ENCODE peak calls at places on chromosomes 5 and 9, in five cellular contexts. One of them, this sample, is unnamed.

GRCh38 chr9:88379352-88379751 is 8.9 kb upstream of the SPIN1 start:
- DNase-seq in HEK293T: no peak
- DNase-seq in NT2/D1: no peak
- DNase-seq in H1: no peak
- DNase-seq in GM12878: no peak
- DNase-seq in this sample: no peak

GRCh38 chr9:128144239-128145181 is 4.7 kb upstream of the LCN2 start:
- DNase-seq in HEK293T: no peak
- DNase-seq in NT2/D1: no peak
- DNase-seq in H1: no peak
- DNase-seq in GM12878: no peak
- DNase-seq in this sample: no peak

GRCh38 chr9:127899200-127899943 is at the start of gene ST6GALNAC6:
- DNase-seq in HEK293T: peak; percentile 94
- DNase-seq in NT2/D1: no peak
- DNase-seq in H1: no peak
- DNase-seq in GM12878: no peak
- DNase-seq in this sample: no peak

GRCh38 chr9:75979362-75979761 is 88.9 kb downstream of the PCSK5 start:
- DNase-seq in HEK293T: peak; percentile 34
- DNase-seq in NT2/D1: no peak
- DNase-seq in H1: no peak
- DNase-seq in GM12878: no peak
- DNase-seq in this sample: peak; percentile 18

GRCh38 chr5:176144508-176144907 is 93.7 kb upstream of the SIMC1 start:
- DNase-seq in HEK293T: no peak
- DNase-seq in NT2/D1: no peak
- DNase-seq in H1: no peak
- DNase-seq in GM12878: no peak
- DNase-seq in this sample: no peak

GRCh38 chr5:78050888-78051287 is 243.6 kb downstream of the AP3B1 start:
- DNase-seq in HEK293T: no peak
- DNase-seq in NT2/D1: no peak
- DNase-seq in H1: no peak
- DNase-seq in GM12878: no peak
- DNase-seq in this sample: no peak

GRCh38 chr9:38138276-38138675 is 69.2 kb upstream of the SHB start:
- DNase-seq in HEK293T: no peak
- DNase-seq in NT2/D1: no peak
- DNase-seq in H1: no peak
- DNase-seq in GM12878: no peak
- DNase-seq in this sample: no peak

GRCh38 chr5:135488727-135489465 is 36.7 kb upstream of the TIFAB start:
- DNase-seq in HEK293T: peak; percentile 80
- DNase-seq in NT2/D1: peak; percentile 73
- DNase-seq in H1: peak; percentile 62
- DNase-seq in GM12878: no peak
- DNase-seq in this sample: peak; percentile 81

GRCh38 chr9:87695523-87695922 is 30.4 kb upstream of the CTSL start:
- DNase-seq in HEK293T: no peak
- DNase-seq in NT2/D1: no peak
- DNase-seq in H1: no peak
- DNase-seq in GM12878: no peak
- DNase-seq in this sample: no peak

GRCh38 chr5:30809907-30810306 is 383.6 kb upstream of the CDH6 start:
- DNase-seq in HEK293T: no peak
- DNase-seq in NT2/D1: no peak
- DNase-seq in H1: no peak
- DNase-seq in GM12878: no peak
- DNase-seq in this sample: no peak

GRCh38 chr9:114314256-114314867 is 8.5 kb upstream of the ORM1 start:
- DNase-seq in HEK293T: no peak
- DNase-seq in NT2/D1: no peak
- DNase-seq in H1: no peak
- DNase-seq in GM12878: no peak
- DNase-seq in this sample: no peak

GRCh38 chr5:81359108-81359507 is 34.8 kb downstream of the ACOT12 start:
- DNase-seq in HEK293T: no peak
- DNase-seq in NT2/D1: no peak
- DNase-seq in H1: no peak
- DNase-seq in GM12878: no peak
- DNase-seq in this sample: no peak

GRCh38 chr5:60196382-60197113 is 303.0 kb upstream of the PDE4D start:
- DNase-seq in HEK293T: no peak
- DNase-seq in NT2/D1: no peak
- DNase-seq in H1: no peak
- DNase-seq in GM12878: no peak
- DNase-seq in this sample: no peak

GRCh38 chr9:111483862-111484563 is at the start of gene ECPAS:
- DNase-seq in HEK293T: peak; percentile 79
- DNase-seq in NT2/D1: peak; percentile 63
- DNase-seq in H1: no peak
- DNase-seq in GM12878: no peak
- DNase-seq in this sample: peak; percentile 74

GRCh38 chr5:766666-767431 is 17.7 kb downstream of the ZDHHC11B start:
- DNase-seq in HEK293T: no peak
- DNase-seq in NT2/D1: no peak
- DNase-seq in H1: no peak
- DNase-seq in GM12878: no peak
- DNase-seq in this sample: no peak

GRCh38 chr5:11251242-11251641 is 490.2 kb upstream of the DAP start:
- DNase-seq in HEK293T: no peak
- DNase-seq in NT2/D1: no peak
- DNase-seq in H1: no peak
- DNase-seq in GM12878: no peak
- DNase-seq in this sample: peak; percentile 1

GRCh38 chr9:90870646-90871326 is 69.2 kb downstream of the SYK start:
- DNase-seq in HEK293T: peak; percentile 43
- DNase-seq in NT2/D1: peak; percentile 27
- DNase-seq in H1: no peak
- DNase-seq in GM12878: peak; percentile 17
- DNase-seq in this sample: peak; percentile 25

GRCh38 chr9:93167185-93167584 is 16.8 kb upstream of the WNK2 start:
- DNase-seq in HEK293T: no peak
- DNase-seq in NT2/D1: no peak
- DNase-seq in H1: no peak
- DNase-seq in GM12878: no peak
- DNase-seq in this sample: no peak

GRCh38 chr9:114347675-114348074 is 18.0 kb downstream of the ORM2 start:
- DNase-seq in HEK293T: no peak
- DNase-seq in NT2/D1: no peak
- DNase-seq in H1: no peak
- DNase-seq in GM12878: no peak
- DNase-seq in this sample: no peak

GRCh38 chr9:78026416-78026815 is 5.2 kb downstream of the GNAQ start:
- DNase-seq in HEK293T: no peak
- DNase-seq in NT2/D1: no peak
- DNase-seq in H1: no peak
- DNase-seq in GM12878: no peak
- DNase-seq in this sample: no peak

GRCh38 chr5:10250804-10251276 is 760 bp downstream of the CCT5 start:
- DNase-seq in HEK293T: no peak
- DNase-seq in NT2/D1: no peak
- DNase-seq in H1: no peak
- DNase-seq in GM12878: no peak
- DNase-seq in this sample: no peak

GRCh38 chr9:121744002-121744686 is 92.7 kb downstream of the DAB2IP start:
- DNase-seq in HEK293T: peak; percentile 58
- DNase-seq in NT2/D1: no peak
- DNase-seq in H1: no peak
- DNase-seq in GM12878: no peak
- DNase-seq in this sample: peak; percentile 74

GRCh38 chr5:158967566-158967965 is 132.2 kb downstream of the EBF1 start:
- DNase-seq in HEK293T: no peak
- DNase-seq in NT2/D1: no peak
- DNase-seq in H1: no peak
- DNase-seq in GM12878: no peak
- DNase-seq in this sample: no peak

GRCh38 chr9:135241381-135242380 is 154.2 kb downstream of the OLFM1 start:
- DNase-seq in HEK293T: no peak
- DNase-seq in NT2/D1: no peak
- DNase-seq in H1: no peak
- DNase-seq in GM12878: no peak
- DNase-seq in this sample: no peak

GRCh38 chr5:41094871-41095270 is 23.7 kb upstream of the MROH2B start:
- DNase-seq in HEK293T: no peak
- DNase-seq in NT2/D1: no peak
- DNase-seq in H1: no peak
- DNase-seq in GM12878: no peak
- DNase-seq in this sample: peak; percentile 15

GRCh38 chr9:105066265-105066865 is 138.4 kb upstream of the ABCA1 start:
- DNase-seq in HEK293T: no peak
- DNase-seq in NT2/D1: no peak
- DNase-seq in H1: no peak
- DNase-seq in GM12878: no peak
- DNase-seq in this sample: no peak

GRCh38 chr9:70917277-70917676 is 204.1 kb downstream of the TRPM3 start:
- DNase-seq in HEK293T: no peak
- DNase-seq in NT2/D1: no peak
- DNase-seq in H1: no peak
- DNase-seq in GM12878: no peak
- DNase-seq in this sample: no peak

GRCh38 chr5:107564896-107565295 is 105.8 kb downstream of the EFNA5 start:
- DNase-seq in HEK293T: no peak
- DNase-seq in NT2/D1: no peak
- DNase-seq in H1: no peak
- DNase-seq in GM12878: no peak
- DNase-seq in this sample: no peak

GRCh38 chr5:57979671-57980070 is 480.2 kb downstream of the PLK2 start:
- DNase-seq in HEK293T: no peak
- DNase-seq in NT2/D1: no peak
- DNase-seq in H1: no peak
- DNase-seq in GM12878: no peak
- DNase-seq in this sample: no peak

GRCh38 chr5:55232194-55232984 is 1.0 kb downstream of the CCNO start:
- DNase-seq in HEK293T: peak; percentile 16
- DNase-seq in NT2/D1: no peak
- DNase-seq in H1: no peak
- DNase-seq in GM12878: no peak
- DNase-seq in this sample: no peak

GRCh38 chr5:135264451-135265445 is 134.3 kb downstream of the MACROH2A1 start:
- DNase-seq in HEK293T: no peak
- DNase-seq in NT2/D1: no peak
- DNase-seq in H1: no peak
- DNase-seq in GM12878: no peak
- DNase-seq in this sample: no peak

GRCh38 chr5:175478384-175479124 is at the start of gene SFXN1:
- DNase-seq in HEK293T: peak; percentile 96
- DNase-seq in NT2/D1: no peak
- DNase-seq in H1: no peak
- DNase-seq in GM12878: no peak
- DNase-seq in this sample: peak; percentile 44

GRCh38 chr5:173290477-173291131 is 37.6 kb downstream of the STC2 start:
- DNase-seq in HEK293T: no peak
- DNase-seq in NT2/D1: no peak
- DNase-seq in H1: no peak
- DNase-seq in GM12878: no peak
- DNase-seq in this sample: peak; percentile 55
- TF ChIP-seq SUZ12 in HEK293T: no peak
- TF ChIP-seq SUZ12 in NT2/D1: no peak
- TF ChIP-seq SUZ12 in H1: no peak
- TF ChIP-seq SUZ12 in GM12878: no peak
- TF ChIP-seq SUZ12 in this sample: no peak

DNA sequence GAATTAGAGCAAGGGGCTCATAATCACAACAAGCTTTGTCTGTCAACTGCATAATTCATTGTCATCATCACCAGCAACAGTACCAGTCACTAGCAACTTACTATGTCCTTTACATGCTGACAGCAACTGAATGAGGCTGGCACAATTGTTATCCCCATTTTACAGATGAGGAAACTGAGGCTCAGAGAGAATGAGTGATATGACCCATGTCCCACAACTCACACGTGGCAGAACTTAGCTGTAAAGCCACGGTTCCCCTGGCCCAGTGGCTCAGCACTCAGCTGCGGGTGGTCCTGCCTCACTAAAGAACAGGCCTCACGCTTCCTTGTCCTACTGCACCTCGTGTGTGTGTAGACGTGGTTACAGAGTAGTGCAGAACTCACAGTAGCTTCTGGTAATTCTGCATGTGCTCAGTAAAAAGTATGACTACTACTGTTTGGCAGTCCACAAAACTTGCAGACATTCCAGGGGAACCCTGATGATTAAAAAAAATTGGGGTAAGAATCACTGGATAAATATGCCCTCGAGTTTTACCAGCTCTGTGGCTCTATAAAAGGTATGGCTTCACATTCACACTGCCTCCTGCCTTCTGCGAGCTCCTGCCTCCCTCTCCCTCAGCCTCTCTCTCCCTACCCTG is 30.2 kb downstream of the AFAP1L1 start:
- DNase-seq in HEK293T: no peak
- DNase-seq in NT2/D1: no peak
- DNase-seq in H1: no peak
- DNase-seq in GM12878: no peak
- DNase-seq in this sample: no peak
- TF ChIP-seq SUZ12 in HEK293T: no peak
- TF ChIP-seq SUZ12 in NT2/D1: no peak
- TF ChIP-seq SUZ12 in H1: no peak
- TF ChIP-seq SUZ12 in GM12878: no peak
- TF ChIP-seq SUZ12 in this sample: no peak

DNA sequence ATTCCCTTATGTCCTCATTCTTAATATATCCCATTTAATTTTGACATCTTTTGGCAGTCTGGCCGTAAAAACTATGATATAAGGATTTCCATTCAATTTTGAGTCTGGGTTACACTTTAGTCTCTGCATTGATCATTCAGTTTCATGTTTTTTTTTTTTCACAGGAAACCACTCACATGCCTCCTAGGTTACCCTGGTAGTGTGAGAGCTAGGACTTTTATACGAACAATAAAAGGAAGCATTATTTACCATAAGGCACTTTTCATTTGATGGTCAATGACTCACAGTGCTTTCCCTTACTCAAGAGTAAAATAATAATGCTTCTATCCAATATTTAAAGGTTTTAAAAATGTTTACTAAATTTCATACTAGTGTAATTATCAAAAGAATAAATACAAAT is 16.4 kb upstream of the DMAC1 start:
- DNase-seq in HEK293T: no peak
- DNase-seq in NT2/D1: no peak
- DNase-seq in H1: no peak
- DNase-seq in GM12878: no peak
- DNase-seq in this sample: no peak
- TF ChIP-seq SUZ12 in HEK293T: no peak
- TF ChIP-seq SUZ12 in NT2/D1: no peak
- TF ChIP-seq SUZ12 in H1: no peak
- TF ChIP-seq SUZ12 in GM12878: no peak
- TF ChIP-seq SUZ12 in this sample: no peak

DNA sequence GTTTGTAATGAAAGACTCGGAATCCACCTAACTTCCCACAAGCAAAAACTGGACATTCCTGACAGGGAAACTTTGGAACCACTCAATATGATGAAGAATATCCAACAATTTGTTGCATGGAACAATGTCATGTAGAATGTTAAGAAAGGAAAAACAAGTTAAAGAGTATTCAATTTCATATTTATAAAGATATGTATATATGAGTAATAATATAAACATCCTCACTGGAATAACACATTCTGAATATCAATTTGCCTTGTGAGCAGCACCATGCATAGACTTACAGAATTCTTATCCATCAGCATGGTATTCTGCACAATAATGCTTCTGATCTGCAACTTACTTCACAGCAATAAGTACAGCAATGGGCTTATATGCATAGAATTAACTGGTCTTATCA is 650.3 kb downstream of the SEMA5A start:
- DNase-seq in HEK293T: no peak
- DNase-seq in NT2/D1: no peak
- DNase-seq in H1: no peak
- DNase-seq in GM12878: no peak
- DNase-seq in this sample: no peak
- TF ChIP-seq SUZ12 in HEK293T: no peak
- TF ChIP-seq SUZ12 in NT2/D1: no peak
- TF ChIP-seq SUZ12 in H1: no peak
- TF ChIP-seq SUZ12 in GM12878: no peak
- TF ChIP-seq SUZ12 in this sample: no peak